ENCODE peak calls at places on chromosomes 7 and 10, in eight cellular contexts. One of them, this sample, is unnamed.

GRCh38 chr10:104049497-104050250 is 36.0 kb downstream of the COL17A1 start:
- DNase-seq in upper lobe of left lung: no peak
- DNase-seq in transverse colon: peak
- DNase-seq in vagina: no peak
- DNase-seq in breast epithelium: no peak
- DNase-seq in sigmoid colon: no peak
- DNase-seq in GM23338: no peak
- DNase-seq in GM12878: no peak
- DNase-seq in this sample: no peak

GRCh38 chr10:130261766-130262165 is 125.6 kb downstream of the GLRX3 start:
- DNase-seq in vagina: no peak
- DNase-seq in GM23338: no peak
- DNase-seq in breast epithelium: no peak
- DNase-seq in GM12878: no peak
- DNase-seq in upper lobe of left lung: no peak
- DNase-seq in sigmoid colon: no peak
- DNase-seq in transverse colon: no peak
- DNase-seq in this sample: no peak

GRCh38 chr10:112949875-112950507 is at the start of gene TCF7L2:
- DNase-seq in breast epithelium: peak
- DNase-seq in sigmoid colon: peak
- DNase-seq in GM12878: no peak
- DNase-seq in transverse colon: peak
- DNase-seq in upper lobe of left lung: peak
- DNase-seq in vagina: no peak
- DNase-seq in GM23338: peak
- DNase-seq in this sample: peak

GRCh38 chr10:34679177-34679576 is 135.9 kb downstream of the PARD3 start:
- DNase-seq in GM12878: no peak
- DNase-seq in transverse colon: no peak
- DNase-seq in vagina: no peak
- DNase-seq in breast epithelium: no peak
- DNase-seq in sigmoid colon: no peak
- DNase-seq in upper lobe of left lung: no peak
- DNase-seq in GM23338: peak
- DNase-seq in this sample: no peak

GRCh38 chr7:51253157-51253556 is 63.5 kb downstream of the COBL start:
- DNase-seq in GM12878: no peak
- DNase-seq in transverse colon: no peak
- DNase-seq in upper lobe of left lung: no peak
- DNase-seq in breast epithelium: no peak
- DNase-seq in vagina: no peak
- DNase-seq in sigmoid colon: no peak
- DNase-seq in GM23338: no peak
- DNase-seq in this sample: no peak

GRCh38 chr10:102113261-102113955 is 6.8 kb downstream of the LDB1 start:
- DNase-seq in GM23338: no peak
- DNase-seq in transverse colon: no peak
- DNase-seq in GM12878: no peak
- DNase-seq in vagina: no peak
- DNase-seq in sigmoid colon: no peak
- DNase-seq in breast epithelium: no peak
- DNase-seq in upper lobe of left lung: no peak
- DNase-seq in this sample: peak

GRCh38 chr7:29335188-29336083 is 140.9 kb downstream of the CHN2 start:
- DNase-seq in GM23338: no peak
- DNase-seq in breast epithelium: no peak
- DNase-seq in sigmoid colon: no peak
- DNase-seq in transverse colon: no peak
- DNase-seq in upper lobe of left lung: no peak
- DNase-seq in vagina: no peak
- DNase-seq in GM12878: no peak
- DNase-seq in this sample: no peak

GRCh38 chr10:117170244-117170643 is 27.0 kb upstream of the KCNK18 start:
- DNase-seq in transverse colon: no peak
- DNase-seq in breast epithelium: no peak
- DNase-seq in GM23338: no peak
- DNase-seq in sigmoid colon: no peak
- DNase-seq in upper lobe of left lung: no peak
- DNase-seq in vagina: no peak
- DNase-seq in GM12878: no peak
- DNase-seq in this sample: no peak

GRCh38 chr10:130423455-130424305 is 287.5 kb downstream of the GLRX3 start:
- DNase-seq in transverse colon: no peak
- DNase-seq in upper lobe of left lung: no peak
- DNase-seq in sigmoid colon: no peak
- DNase-seq in GM23338: no peak
- DNase-seq in vagina: peak
- DNase-seq in GM12878: no peak
- DNase-seq in breast epithelium: no peak
- DNase-seq in this sample: no peak

GRCh38 chr7:99373086-99374066 is 1.2 kb upstream of the ARPC1B start:
- DNase-seq in GM12878: no peak
- DNase-seq in sigmoid colon: peak
- DNase-seq in breast epithelium: no peak
- DNase-seq in GM23338: no peak
- DNase-seq in transverse colon: no peak
- DNase-seq in vagina: no peak
- DNase-seq in upper lobe of left lung: no peak
- DNase-seq in this sample: no peak

GRCh38 chr7:137325927-137326326 is 17.6 kb downstream of the PTN start:
- DNase-seq in GM23338: no peak
- DNase-seq in GM12878: no peak
- DNase-seq in upper lobe of left lung: no peak
- DNase-seq in vagina: no peak
- DNase-seq in sigmoid colon: no peak
- DNase-seq in transverse colon: no peak
- DNase-seq in breast epithelium: no peak
- DNase-seq in this sample: no peak
- TF ChIP-seq POLR2AphosphoS5 in GM23338: no peak
- TF ChIP-seq POLR2AphosphoS5 in GM12878: no peak
- TF ChIP-seq POLR2AphosphoS5 in upper lobe of left lung: no peak
- TF ChIP-seq POLR2AphosphoS5 in vagina: no peak
- TF ChIP-seq POLR2AphosphoS5 in sigmoid colon: no peak
- TF ChIP-seq POLR2AphosphoS5 in transverse colon: no peak
- TF ChIP-seq POLR2AphosphoS5 in breast epithelium: no peak
- TF ChIP-seq POLR2AphosphoS5 in this sample: no peak

DNA sequence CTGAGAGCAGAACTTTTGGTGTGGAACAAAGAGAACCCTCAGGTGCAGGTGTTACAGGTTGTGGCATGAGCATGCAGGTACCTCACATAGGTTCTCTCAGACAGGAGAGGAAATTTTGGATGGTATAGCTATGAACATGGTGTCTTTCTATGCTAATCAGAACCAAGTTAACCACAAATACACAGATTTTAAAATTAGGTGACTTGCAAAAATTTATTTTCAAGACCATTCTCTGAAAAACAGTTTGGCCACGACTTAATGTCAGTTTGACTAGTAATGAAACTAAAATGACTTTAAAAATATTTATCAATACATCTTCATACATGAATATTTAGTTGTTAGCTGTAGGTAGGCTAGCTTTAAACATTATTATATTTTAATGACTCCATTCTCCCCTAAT is 129.6 kb downstream of the SRI start:
- DNase-seq in sigmoid colon: no peak
- DNase-seq in breast epithelium: no peak
- DNase-seq in transverse colon: no peak
- DNase-seq in GM23338: no peak
- DNase-seq in GM12878: no peak
- DNase-seq in vagina: no peak
- DNase-seq in upper lobe of left lung: no peak
- DNase-seq in this sample: no peak
- H3K27ac ChIP-seq in sigmoid colon: no peak
- H3K27ac ChIP-seq in breast epithelium: no peak
- H3K27ac ChIP-seq in transverse colon: no peak
- H3K27ac ChIP-seq in GM23338: no peak
- H3K27ac ChIP-seq in GM12878: no peak
- H3K27ac ChIP-seq in vagina: no peak
- H3K27ac ChIP-seq in upper lobe of left lung: no peak
- H3K27ac ChIP-seq in this sample: no peak

DNA sequence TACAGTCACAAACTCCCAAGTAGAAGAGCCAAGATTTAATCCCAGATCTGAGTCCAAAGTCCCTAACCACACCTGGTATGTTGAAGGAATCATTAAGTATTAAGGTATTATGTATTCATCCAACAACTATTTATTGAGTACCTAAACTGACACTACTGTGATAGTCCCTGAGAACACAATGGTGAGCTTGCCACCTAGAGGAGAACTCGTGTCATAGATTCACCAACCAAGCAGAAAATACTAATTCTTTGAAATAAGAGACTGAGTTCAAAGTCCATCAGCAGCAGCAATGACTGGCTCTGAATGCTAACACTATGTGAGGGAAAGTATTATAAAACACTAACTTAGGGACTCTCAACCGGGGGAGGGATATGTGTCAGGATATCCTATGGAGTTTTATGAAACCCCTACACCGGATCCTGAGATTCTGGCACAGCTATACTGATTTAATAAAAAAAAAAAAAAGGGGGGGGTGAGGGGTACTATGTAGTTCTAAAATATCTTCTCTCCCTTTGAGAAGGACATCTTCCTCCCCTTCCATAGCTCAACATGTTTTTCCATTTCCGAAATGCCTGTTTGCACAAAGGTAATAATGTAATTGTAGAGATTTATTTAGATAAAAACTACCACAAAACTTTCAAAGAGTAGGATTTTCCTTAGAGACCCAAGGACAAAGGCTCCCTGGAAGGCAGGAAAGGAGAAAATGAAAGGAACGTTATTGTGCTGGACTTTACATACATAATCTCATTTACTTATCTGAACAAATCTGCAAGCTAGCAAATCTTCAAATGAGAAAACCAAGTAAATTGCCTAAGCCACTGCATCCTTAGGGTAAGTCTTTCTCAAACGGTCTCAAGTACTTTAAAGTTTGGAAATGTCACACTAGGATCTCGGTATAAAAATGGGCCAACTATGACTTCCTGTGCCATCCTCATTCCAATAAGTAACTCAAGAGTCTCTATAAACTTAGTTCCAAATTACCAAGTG is 1.5 kb downstream of the NCOA4 start:
- DNase-seq in upper lobe of left lung: peak
- DNase-seq in transverse colon: peak
- DNase-seq in breast epithelium: no peak
- DNase-seq in vagina: no peak
- DNase-seq in GM23338: peak
- DNase-seq in sigmoid colon: no peak
- DNase-seq in GM12878: no peak
- DNase-seq in this sample: no peak
- TF ChIP-seq CTCF in upper lobe of left lung: peak
- TF ChIP-seq CTCF in transverse colon: peak
- TF ChIP-seq CTCF in breast epithelium: peak
- TF ChIP-seq CTCF in vagina: peak
- TF ChIP-seq CTCF in GM23338: peak
- TF ChIP-seq CTCF in sigmoid colon: peak
- TF ChIP-seq CTCF in GM12878: peak
- TF ChIP-seq CTCF in this sample: peak

GRCh38 chr10:77168861-77169260 is 468.7 kb downstream of the KCNMA1 start:
- DNase-seq in GM23338: no peak
- DNase-seq in vagina: no peak
- DNase-seq in upper lobe of left lung: no peak
- DNase-seq in GM12878: no peak
- DNase-seq in sigmoid colon: no peak
- DNase-seq in breast epithelium: no peak
- DNase-seq in transverse colon: no peak
- DNase-seq in this sample: no peak
- TF ChIP-seq POLR2AphosphoS5 in GM23338: no peak
- TF ChIP-seq POLR2AphosphoS5 in vagina: no peak
- TF ChIP-seq POLR2AphosphoS5 in upper lobe of left lung: no peak
- TF ChIP-seq POLR2AphosphoS5 in GM12878: no peak
- TF ChIP-seq POLR2AphosphoS5 in sigmoid colon: no peak
- TF ChIP-seq POLR2AphosphoS5 in breast epithelium: no peak
- TF ChIP-seq POLR2AphosphoS5 in transverse colon: no peak
- TF ChIP-seq POLR2AphosphoS5 in this sample: no peak

GRCh38 chr7:130010689-130011412 is 40.3 kb downstream of the ZC3HC1 start:
- DNase-seq in upper lobe of left lung: peak
- DNase-seq in vagina: no peak
- DNase-seq in breast epithelium: peak
- DNase-seq in transverse colon: peak
- DNase-seq in GM23338: peak
- DNase-seq in GM12878: peak
- DNase-seq in sigmoid colon: peak
- DNase-seq in this sample: peak

GRCh38 chr7:130009848-130010688 is 41.1 kb downstream of the ZC3HC1 start:
- DNase-seq in GM23338: no peak
- DNase-seq in vagina: no peak
- DNase-seq in GM12878: peak
- DNase-seq in sigmoid colon: peak
- DNase-seq in upper lobe of left lung: no peak
- DNase-seq in transverse colon: peak
- DNase-seq in breast epithelium: no peak
- DNase-seq in this sample: no peak

GRCh38 chr7:130008941-130009847 is 42.0 kb downstream of the ZC3HC1 start:
- DNase-seq in breast epithelium: peak
- DNase-seq in sigmoid colon: no peak
- DNase-seq in transverse colon: peak
- DNase-seq in upper lobe of left lung: peak
- DNase-seq in GM23338: no peak
- DNase-seq in GM12878: no peak
- DNase-seq in vagina: no peak
- DNase-seq in this sample: peak

GRCh38 chr7:130013241-130013640 is 37.9 kb downstream of the ZC3HC1 start:
- DNase-seq in transverse colon: no peak
- DNase-seq in breast epithelium: no peak
- DNase-seq in upper lobe of left lung: no peak
- DNase-seq in vagina: no peak
- DNase-seq in GM23338: no peak
- DNase-seq in GM12878: no peak
- DNase-seq in sigmoid colon: no peak
- DNase-seq in this sample: no peak
- H3K27ac ChIP-seq in transverse colon: no peak
- H3K27ac ChIP-seq in breast epithelium: no peak
- H3K27ac ChIP-seq in upper lobe of left lung: no peak
- H3K27ac ChIP-seq in vagina: no peak
- H3K27ac ChIP-seq in GM23338: no peak
- H3K27ac ChIP-seq in GM12878: no peak
- H3K27ac ChIP-seq in sigmoid colon: no peak
- H3K27ac ChIP-seq in this sample: no peak